ENCODE peak calls at places on chromosome 14, in four cellular contexts. W is A549, S is GM23248, V is psoas muscle. M is an unnamed sample.

GRCh38 chr14:96056509-96057422 is 17.6 kb downstream of the C14orf132 start:
- DNase-seq in S (no peak), W (no peak), V (no peak), M (no peak)

GRCh38 chr14:27605298-27605697 is 1007.5 kb upstream of the NOVA1 start:
- DNase-seq in V (no peak), W (no peak), S (no peak), M (no peak)

GRCh38 chr14:106556665-106557289 is 1030.4 kb downstream of the TMEM121 start:
- DNase-seq in S (no peak), W (no peak), V (no peak), M (peak; percentile 62)

GRCh38 chr14:32383337-32384009 is 54.4 kb downstream of the AKAP6 start:
- DNase-seq in S (no peak), W (no peak), V (no peak), M (no peak)

GRCh38 chr14:68655021-68655811 is 137.7 kb downstream of the ZFP36L1 start:
- DNase-seq in V (no peak), S (no peak), W (no peak), M (no peak)

GRCh38 chr14:50599700-50600444 is 39.9 kb downstream of the ATL1 start:
- DNase-seq in S (peak; percentile 63), W (peak; percentile 14), V (no peak), M (no peak)

GRCh38 chr14:34501004-34501580 is 38.4 kb downstream of the EAPP start:
- DNase-seq in W (no peak), V (no peak), S (no peak), M (no peak)

GRCh38 chr14:100692859-100693558 is 33.7 kb upstream of the DLK1 start:
- DNase-seq in W (peak; percentile 93), V (no peak), S (peak; percentile 95), M (no peak)

GRCh38 chr14:82565825-82566224 is 1032.2 kb upstream of the SEL1L start:
- DNase-seq in V (no peak), W (no peak), S (no peak), M (no peak)

GRCh38 chr14:76500011-76500410 is 124.1 kb downstream of the ESRRB start:
- DNase-seq in V (no peak), W (no peak), S (peak; percentile 74), M (no peak)

GRCh38 chr14:100828448-100828834 is 2.5 kb downstream of the MEG3 start:
- DNase-seq in W (no peak), V (no peak), S (peak; percentile 60), M (no peak)

GRCh38 chr14:78154827-78155226 is 15.3 kb upstream of the NRXN3 start:
- DNase-seq in V (no peak), W (no peak), S (no peak), M (no peak)

GRCh38 chr14:101480022-101480746 is 81.1 kb upstream of the DIO3 start:
- DNase-seq in S (no peak), V (no peak), W (no peak), M (no peak)

GRCh38 chr14:69045857-69046351 is 66.8 kb upstream of the ACTN1 start:
- DNase-seq in S (peak; percentile 60), W (no peak), V (no peak), M (no peak)

GRCh38 chr14:74858022-74858421 is 17.9 kb downstream of the PROX2 start:
- DNase-seq in V (no peak), W (no peak), S (peak; percentile 55), M (no peak)

GRCh38 chr14:24673534-24674203 is 39.7 kb upstream of the GZMB start:
- DNase-seq in V (no peak), S (no peak), W (no peak), M (peak; percentile 76)

GRCh38 chr14:80664576-80664975 is 277.0 kb downstream of the CEP128 start:
- DNase-seq in W (no peak), S (no peak), V (no peak), M (peak; percentile 2)

GRCh38 chr14:100906420-100906819 is 2.9 kb upstream of the RTL1 start:
- DNase-seq in W (no peak), V (no peak), S (no peak), M (no peak)

GRCh38 chr14:53571990-53572389 is 384.6 kb downstream of the BMP4 start:
- DNase-seq in W (no peak), S (no peak), V (no peak), M (no peak)

GRCh38 chr14:59944909-59945308 is 25.0 kb downstream of the LRRC9 start:
- DNase-seq in W (no peak), S (no peak), V (no peak), M (no peak)

GRCh38 chr14:89625208-89625987 is 208.4 kb upstream of the FOXN3 start:
- DNase-seq in S (no peak), V (peak; percentile 71), W (no peak), M (no peak)

GRCh38 chr14:101232340-101233015 is 328.8 kb upstream of the DIO3 start:
- DNase-seq in V (peak; percentile 38), W (no peak), S (peak; percentile 9), M (no peak)

GRCh38 chr14:36256131-36256801 is 64.2 kb downstream of the MBIP start:
- DNase-seq in S (peak; percentile 42), W (no peak), V (no peak), M (no peak)

GRCh38 chr14:23929822-23930294 is 23.7 kb upstream of the DHRS4 start:
- DNase-seq in V (peak; percentile 78), W (peak; percentile 73), S (peak; percentile 71), M (peak; percentile 72)

DNA sequence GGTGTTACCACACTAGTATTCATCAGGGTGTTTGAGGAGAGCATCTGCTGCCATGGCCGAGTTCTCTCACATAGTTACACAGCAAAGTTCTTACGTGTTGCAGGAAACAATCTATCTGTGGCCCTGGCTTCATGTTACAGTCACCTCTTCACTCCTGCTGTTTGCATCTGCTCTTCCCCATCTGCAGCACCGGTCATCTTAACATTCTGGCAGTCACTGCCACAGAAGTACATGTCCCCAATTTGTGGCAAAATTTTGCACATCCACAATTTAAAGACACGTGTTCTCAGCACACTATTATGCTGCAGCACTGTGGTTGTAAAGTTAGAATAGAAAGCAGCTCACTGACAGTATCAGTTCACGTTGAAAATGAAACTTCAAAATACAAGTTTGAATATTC is 23.2 kb downstream of the MAPK1IP1L start:
- DNase-seq in W (no peak), V (no peak), S (peak; percentile 56), M (no peak)
- H3K4me1 ChIP-seq in W (peaks cover 3% of the 10 kb centered on the region), V (peaks cover 13% of the 10 kb centered on the region), S (peaks cover 45% of the 10 kb centered on the region), M (peaks cover 37% of the 10 kb centered on the region)

GRCh38 chr14:99247091-99247729 is 24.8 kb downstream of the BCL11B start:
- DNase-seq in W (no peak), S (no peak), V (no peak), M (no peak)
- H3K4me3 ChIP-seq in W (no peak overlapping the region), S (no peak overlapping the region), V (no peak overlapping the region), M (peak overlapping the region; percentile 60)

DNA sequence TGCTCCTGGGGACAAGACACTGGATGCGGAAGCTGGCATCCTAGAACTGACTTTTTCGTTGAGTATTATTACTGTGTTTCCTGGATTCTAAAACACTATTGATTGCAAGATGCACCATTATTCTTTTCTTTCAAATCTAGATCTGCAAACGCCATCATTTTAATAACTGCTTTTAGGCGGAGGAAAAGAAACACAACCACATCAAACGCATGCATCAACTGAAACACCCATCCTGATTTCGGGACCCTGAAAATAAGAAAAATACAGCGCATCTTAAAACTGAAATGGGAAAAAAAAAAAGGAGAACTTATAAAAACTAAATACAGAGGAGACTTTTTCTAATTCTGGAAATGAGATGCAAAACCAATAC is 103.7 kb upstream of the MAX start:
- DNase-seq in V (no peak), W (no peak), S (no peak), M (no peak)
- H3K4me1 ChIP-seq in V (no peaks in the 10 kb centered on the region), W (peaks cover 10% of the 10 kb centered on the region), S (peaks cover 27% of the 10 kb centered on the region), M (peaks cover 67% of the 10 kb centered on the region)

GRCh38 chr14:58305730-58306129 is 7.4 kb downstream of the ARID4A start:
- DNase-seq in V (no peak), W (no peak), S (no peak), M (no peak)
- H3K4me3 ChIP-seq in V (no peak overlapping the region), W (no peak overlapping the region), S (no peak overlapping the region), M (no peak overlapping the region)

DNA sequence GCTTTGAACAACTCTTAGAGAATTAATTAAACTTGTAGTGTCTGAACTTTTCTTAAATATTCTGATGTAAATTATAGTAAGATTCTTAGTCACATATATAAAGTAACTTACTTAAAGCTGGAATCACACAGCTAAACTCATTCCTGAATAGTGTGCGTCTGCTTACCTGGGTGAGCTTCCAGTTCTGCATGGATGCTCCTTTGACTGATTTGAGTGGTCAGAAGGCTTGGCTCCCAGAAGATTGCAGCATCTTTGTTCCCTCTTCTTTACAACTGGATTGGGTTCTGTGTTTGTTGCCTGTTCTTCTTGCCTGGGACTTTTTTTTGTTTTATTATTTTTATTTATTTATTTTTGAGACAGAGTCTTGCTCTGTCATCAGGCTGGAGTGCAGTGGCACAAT is 66.5 kb upstream of the ASPG start:
- DNase-seq in S (no peak), V (no peak), W (no peak), M (no peak)
- H3K4me1 ChIP-seq in S (no peaks in the 10 kb centered on the region), V (no peaks in the 10 kb centered on the region), W (peaks cover 7% of the 10 kb centered on the region), M (no peaks in the 10 kb centered on the region)

GRCh38 chr14:94768141-94768520 is 1.8 kb downstream of the GSC start:
- DNase-seq in W (no peak), S (no peak), V (no peak), M (no peak)

GRCh38 chr14:94769413-94770250 is at the start of gene GSC:
- DNase-seq in V (peak; percentile 82), S (peak; percentile 84), W (peak; percentile 36), M (no peak)

GRCh38 chr14:94764573-94764972 is 5.3 kb downstream of the GSC start:
- DNase-seq in V (no peak), W (no peak), S (no peak), M (no peak)

GRCh38 chr14:94768521-94769412 is 1.1 kb downstream of the GSC start:
- DNase-seq in S (peak; percentile 63), W (no peak), V (peak; percentile 84), M (peak; percentile 16)

GRCh38 chr14:94767321-94767878 is 2.5 kb downstream of the GSC start:
- DNase-seq in W (no peak), V (no peak), S (no peak), M (no peak)
- H3K4me3 ChIP-seq in W (no peak overlapping the region), V (no peak overlapping the region), S (no peak overlapping the region), M (no peak overlapping the region)

DNA sequence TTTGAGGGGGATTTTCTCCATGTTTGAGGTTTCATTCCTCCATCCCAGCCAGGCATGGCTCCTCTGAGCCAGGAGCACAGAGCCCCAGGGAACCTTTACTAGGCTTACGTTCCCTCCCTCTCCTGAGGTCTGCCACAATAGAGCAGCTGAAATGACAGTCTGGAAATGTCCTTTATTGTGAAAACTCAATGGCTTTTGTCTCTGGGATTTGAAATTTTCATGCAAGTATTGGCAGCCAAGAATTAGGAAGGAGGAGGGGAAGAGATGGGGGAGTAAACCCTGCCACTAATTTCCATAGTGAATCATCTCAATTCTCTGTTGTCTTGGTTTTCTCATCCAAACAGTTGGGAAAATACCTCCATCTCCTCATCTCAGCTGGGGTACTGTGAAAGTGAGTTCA is 2.6 kb upstream of the PLEKHG3 start:
- DNase-seq in S (no peak), V (no peak), W (no peak), M (no peak)
- H3K4me1 ChIP-seq in S (no peaks in the 10 kb centered on the region), V (no peaks in the 10 kb centered on the region), W (peaks cover 39% of the 10 kb centered on the region), M (peaks cover 80% of the 10 kb centered on the region)

GRCh38 chr14:21263284-21264024 is 5.8 kb downstream of the HNRNPC start:
- DNase-seq in S (peak; percentile 50), V (no peak), W (no peak), M (no peak)
- H3K4me3 ChIP-seq in S (peak overlapping the region; percentile 32), V (peak overlapping the region; percentile 28), W (peak overlapping the region; percentile 10), M (peak overlapping the region; percentile 3)